ENCODE peak calls at places on chromosome 12, in nine cellular contexts. Y is astrocyte of the spinal cord, G is hepatocyte, B is HEK293T, T is mesothelial cell of epicardium, H is NCI-H446 treated with DMSO at 0.1 percent for 48 hours, A is stromal cell of bone marrow, Z is T1000, J is iris pigment epithelial cell. D is an unnamed sample.

GRCh38 chr12:14164266-14164665 is 182.9 kb upstream of the GRIN2B start:
- DNase-seq in G (no peak), B (no peak), Z (no peak), A (no peak), Y (no peak), H (no peak), J (no peak), T (no peak), D (no peak)

GRCh38 chr12:96094201-96094600 is 58.8 kb upstream of the LTA4H start:
- DNase-seq in A (no peak), Y (peak; percentile 28), B (no peak), J (no peak), T (no peak), H (no peak), Z (peak; percentile 9), G (no peak), D (peak; percentile 21)

GRCh38 chr12:62933220-62933870 is 1.6 kb downstream of the PPM1H start:
- DNase-seq in T (no peak), Z (no peak), Y (peak; percentile 18), B (peak; percentile 50), G (peak; percentile 31), A (peak; percentile 13), H (no peak), J (no peak), D (no peak)

GRCh38 chr12:77940566-77940965 is 109.9 kb downstream of the NAV3 start:
- DNase-seq in B (no peak), H (peak; percentile 53), A (no peak), Z (no peak), Y (no peak), G (no peak), J (peak; percentile 61), T (no peak), D (no peak)

GRCh38 chr12:104478396-104479140 is 21.8 kb downstream of the CHST11 start:
- DNase-seq in Z (no peak), H (no peak), B (no peak), J (peak; percentile 70), G (no peak), T (no peak), A (no peak), Y (peak; percentile 43), D (no peak)

GRCh38 chr12:47067176-47067575 is 12.2 kb upstream of the PCED1B start:
- DNase-seq in B (no peak), H (no peak), J (no peak), T (no peak), Z (no peak), A (no peak), Y (no peak), G (no peak), D (no peak)

GRCh38 chr12:57896437-57897201 is 44.7 kb upstream of the ATP23 start:
- DNase-seq in Y (peak; percentile 75), T (peak; percentile 67), J (peak; percentile 73), G (peak; percentile 82), Z (no peak), H (no peak), A (peak; percentile 47), B (peak; percentile 53), D (peak; percentile 83)

GRCh38 chr12:1937481-1938224 is 19.2 kb upstream of the CACNA2D4 start:
- DNase-seq in B (no peak), Y (no peak), H (no peak), Z (no peak), A (no peak), T (no peak), G (no peak), J (no peak), D (no peak)

GRCh38 chr12:52647601-52648000 is 4.4 kb downstream of the KRT2 start:
- DNase-seq in J (no peak), G (no peak), B (no peak), H (no peak), A (no peak), T (no peak), Y (no peak), Z (no peak), D (no peak)

GRCh38 chr12:94753071-94753779 is 102.9 kb upstream of the TMCC3 start:
- DNase-seq in B (no peak), Y (no peak), A (no peak), H (peak; percentile 20), G (no peak), Z (no peak), J (peak; percentile 28), T (no peak), D (no peak)

GRCh38 chr12:114853003-114853529 is 169.1 kb upstream of the TBX3 start:
- DNase-seq in G (no peak), A (no peak), Y (no peak), J (no peak), H (no peak), Z (no peak), T (no peak), B (no peak), D (no peak)

GRCh38 chr12:27966870-27967269 is 5.7 kb downstream of the PTHLH start:
- DNase-seq in T (no peak), Z (peak; percentile 55), B (no peak), Y (peak; percentile 97), H (peak; percentile 76), A (peak; percentile 88), G (peak; percentile 9), J (peak; percentile 97), D (no peak)

GRCh38 chr12:55250944-55251343 is 6.5 kb downstream of the OR6C74 start:
- DNase-seq in T (no peak), A (no peak), G (no peak), H (no peak), J (no peak), Y (no peak), B (no peak), Z (no peak), D (no peak)

GRCh38 chr12:9109213-9109522 is 6.6 kb downstream of the A2M start:
- DNase-seq in Z (no peak), T (no peak), Y (no peak), H (no peak), J (no peak), A (no peak), G (no peak), B (no peak), D (no peak)

GRCh38 chr12:70964867-70965469 is 44.4 kb upstream of the PTPRR start:
- DNase-seq in J (no peak), A (no peak), G (no peak), H (no peak), Z (no peak), B (no peak), Y (no peak), T (no peak), D (no peak)

GRCh38 chr12:93008044-93008778 is 79.1 kb upstream of the EEA1 start:
- DNase-seq in Z (no peak), Y (no peak), B (no peak), T (no peak), A (no peak), J (no peak), H (no peak), G (no peak), D (no peak)

GRCh38 chr12:45658066-45658465 is 71.4 kb upstream of the ARID2 start:
- DNase-seq in G (no peak), J (no peak), Z (no peak), H (no peak), Y (no peak), A (no peak), B (no peak), T (no peak), D (no peak)

GRCh38 chr12:31804185-31804504 is 75.3 kb upstream of the AMN1 start:
- DNase-seq in T (no peak), Y (no peak), G (no peak), B (no peak), A (no peak), Z (no peak), H (no peak), J (no peak), D (no peak)

GRCh38 chr12:27635349-27635972 is 60.8 kb upstream of the REP15 start:
- DNase-seq in A (peak; percentile 57), Y (peak; percentile 67), Z (no peak), B (peak; percentile 41), T (no peak), J (peak; percentile 67), G (peak; percentile 59), H (peak; percentile 37), D (no peak)

GRCh38 chr12:75705749-75706719 is 194.6 kb upstream of the KRR1 start:
- DNase-seq in A (peak; percentile 99), G (peak; percentile 39), H (no peak), B (peak; percentile 15), J (peak; percentile 94), T (no peak), Y (peak; percentile 99), Z (peak; percentile 47), D (peak; percentile 9)

GRCh38 chr12:128698573-128698972 is 125.2 kb downstream of the SLC15A4 start:
- DNase-seq in G (no peak), T (no peak), H (no peak), B (no peak), A (no peak), J (no peak), Y (no peak), Z (no peak), D (no peak)

GRCh38 chr12:76144253-76144564 is 59.7 kb upstream of the NAP1L1 start:
- DNase-seq in Z (no peak), Y (no peak), B (no peak), J (peak; percentile 75), G (peak; percentile 50), A (no peak), T (peak; percentile 59), H (no peak), D (no peak)

GRCh38 chr12:51823875-51824565 is 24.5 kb downstream of the FIGNL2 start:
- DNase-seq in A (peak; percentile 39), Z (no peak), G (peak; percentile 82), T (no peak), Y (peak; percentile 54), J (peak; percentile 66), H (peak; percentile 64), B (peak; percentile 68), D (no peak)

GRCh38 chr12:122516544-122517361 is 10.0 kb downstream of the RSRC2 start:
- DNase-seq in J (no peak), G (no peak), H (no peak), T (no peak), Z (no peak), B (no peak), A (no peak), Y (no peak), D (no peak)

GRCh38 chr12:119687344-119687865 is 19.5 kb downstream of the PRKAB1 start:
- DNase-seq in Z (no peak), J (no peak), B (no peak), T (no peak), G (no peak), A (no peak), H (no peak), Y (no peak), D (no peak)

GRCh38 chr12:121184425-121184824 is 25.5 kb upstream of the P2RX4 start:
- DNase-seq in T (no peak), J (no peak), Z (no peak), H (no peak), B (no peak), Y (no peak), A (no peak), G (no peak), D (no peak)

GRCh38 chr12:130026608-130027176 is 122.9 kb upstream of the TMEM132D start:
- DNase-seq in H (no peak), T (peak; percentile 48), J (peak; percentile 24), G (peak; percentile 71), Z (no peak), Y (no peak), A (no peak), B (peak; percentile 43), D (no peak)

GRCh38 chr12:109725321-109726105 is 11.9 kb downstream of the FAM222A start:
- DNase-seq in G (no peak), J (no peak), H (no peak), Y (no peak), A (no peak), Z (no peak), T (no peak), B (no peak), D (peak; percentile 14)

GRCh38 chr12:55715169-55715764 is 579 bp upstream of the BLOC1S1 start:
- DNase-seq in B (no peak), T (no peak), A (no peak), G (no peak), Z (no peak), J (no peak), H (no peak), Y (no peak), D (no peak)

GRCh38 chr12:53251477-53252348 is 16.4 kb upstream of the ESPL1 start:
- DNase-seq in J (peak; percentile 63), A (peak; percentile 45), G (peak; percentile 92), Y (peak; percentile 74), Z (peak; percentile 79), B (peak; percentile 91), T (peak; percentile 81), H (peak; percentile 17), D (peak; percentile 88)

GRCh38 chr12:91604897-91605296 is 422.3 kb upstream of the DCN start:
- DNase-seq in Y (no peak), J (no peak), G (no peak), Z (no peak), T (no peak), A (no peak), H (no peak), B (no peak), D (no peak)